ENCODE peak calls at places on chromosomes 2 and 18, in ten cellular contexts. W, F, I, O, M, A, Q, V, S and N are unnamed samples.

GRCh38 chr18:23828426-23828825 is 139.2 kb downstream of the LAMA3 start:
- DNase-seq in W (peak; percentile 67), F (peak; percentile 86), I (no peak), O (peak; percentile 8), M (peak; percentile 72), A (peak; percentile 93), Q (no peak), V (peak; percentile 80), S (peak; percentile 77), N (peak; percentile 88)

GRCh38 chr2:188788621-188789020 is 185.6 kb upstream of the COL3A1 start:
- DNase-seq in W (peak; percentile 57), F (no peak), I (no peak), O (no peak), M (peak; percentile 91), A (peak; percentile 69), Q (no peak), V (peak; percentile 91), S (peak; percentile 93), N (peak; percentile 76)

GRCh38 chr2:10960606-10961489 is 49.1 kb downstream of the KCNF1 start:
- DNase-seq in W (no peak), F (no peak), I (no peak), O (no peak), M (no peak), A (no peak), Q (no peak), V (no peak), S (no peak), N (no peak)

GRCh38 chr2:6353669-6354068 is 512.0 kb downstream of the CMPK2 start:
- DNase-seq in W (no peak), F (no peak), I (no peak), O (no peak), M (peak; percentile 14), A (no peak), Q (no peak), V (no peak), S (no peak), N (no peak)

GRCh38 chr18:58858591-58859468 is 5.8 kb upstream of the ZNF532 start:
- DNase-seq in W (no peak), F (no peak), I (no peak), O (no peak), M (no peak), A (no peak), Q (no peak), V (no peak), S (peak; percentile 62), N (no peak)

GRCh38 chr2:219002395-219003266 is 9.4 kb upstream of the CRYBA2 start:
- DNase-seq in W (peak; percentile 60), F (no peak), I (peak; percentile 90), O (peak; percentile 74), M (no peak), A (peak; percentile 40), Q (peak; percentile 66), V (no peak), S (peak; percentile 12), N (peak; percentile 74)

GRCh38 chr18:6161549-6161948 is 253.2 kb downstream of the L3MBTL4 start:
- DNase-seq in W (no peak), F (no peak), I (no peak), O (no peak), M (no peak), A (no peak), Q (no peak), V (no peak), S (no peak), N (no peak)

GRCh38 chr2:21427606-21428005 is 303.8 kb downstream of the TDRD15 start:
- DNase-seq in W (no peak), F (no peak), I (no peak), O (no peak), M (no peak), A (no peak), Q (no peak), V (no peak), S (no peak), N (no peak)

GRCh38 chr18:10225300-10225699 is 229.1 kb upstream of the APCDD1 start:
- DNase-seq in W (no peak), F (no peak), I (no peak), O (no peak), M (no peak), A (no peak), Q (no peak), V (no peak), S (no peak), N (no peak)

GRCh38 chr2:236604971-236605734 is 35.5 kb downstream of the ACKR3 start:
- DNase-seq in W (no peak), F (no peak), I (peak; percentile 16), O (no peak), M (no peak), A (no peak), Q (no peak), V (no peak), S (peak; percentile 23), N (no peak)

GRCh38 chr2:169739351-169739750 is 5.7 kb downstream of the KLHL23 start:
- DNase-seq in W (no peak), F (no peak), I (no peak), O (no peak), M (no peak), A (no peak), Q (no peak), V (no peak), S (no peak), N (no peak)

DNA sequence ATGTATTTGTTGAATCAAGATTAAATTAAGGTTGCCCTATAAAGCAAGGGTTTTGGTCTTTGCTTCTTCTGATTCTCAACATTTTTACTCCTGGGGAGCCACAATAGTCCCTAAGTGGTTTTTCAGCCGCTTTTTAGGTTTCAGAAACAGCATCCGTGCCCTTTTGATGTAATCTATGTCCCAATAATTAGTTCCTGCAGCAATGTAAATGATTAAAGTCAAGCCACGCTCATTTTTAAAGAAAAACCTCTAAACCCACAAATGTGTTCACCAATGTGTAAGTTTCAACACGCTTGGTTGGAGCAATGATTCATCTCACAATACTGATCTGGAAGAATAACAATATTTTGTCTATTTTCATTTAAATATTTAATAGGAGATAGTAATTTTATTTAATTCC is 5.6 kb downstream of the ARL4C start:
- DNase-seq in W (no peak), F (no peak), I (no peak), O (no peak), M (peak; percentile 46), A (peak; percentile 33), Q (no peak), V (no peak), S (peak; percentile 52), N (no peak)
- H3K4me3 ChIP-seq in W (no peak overlapping the region), F (no peak overlapping the region), I (peak overlapping the region; percentile 97), O (no peak overlapping the region), M (no peak overlapping the region), A (no peak overlapping the region), Q (no peak overlapping the region), V (no peak overlapping the region), S (no peak overlapping the region), N (no peak overlapping the region)

DNA sequence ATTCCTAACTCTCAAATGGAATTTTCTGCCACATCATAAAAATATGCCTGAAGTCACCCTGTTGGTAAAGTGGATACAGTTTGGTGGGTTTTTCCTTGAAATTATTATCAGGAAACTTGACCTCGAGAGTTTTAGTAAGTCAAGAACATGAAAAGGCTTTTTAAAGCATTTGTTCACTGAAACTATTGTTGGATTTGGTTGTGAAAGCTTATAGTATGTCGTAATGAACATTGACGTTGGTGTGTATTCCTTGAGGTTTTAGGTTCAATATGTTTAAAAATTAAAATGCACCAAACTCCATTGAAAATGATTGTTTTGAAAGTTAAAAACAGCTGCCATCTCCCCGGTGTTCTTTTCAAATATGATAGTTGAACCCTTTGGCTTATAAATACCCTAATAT is 30.8 kb downstream of the AOX1 start:
- DNase-seq in W (no peak), F (no peak), I (no peak), O (no peak), M (no peak), A (no peak), Q (no peak), V (no peak), S (no peak), N (no peak)
- TF ChIP-seq EZH2 in W (no peak), F (no peak), I (no peak), O (no peak), M (no peak), A (no peak), Q (no peak), V (no peak), S (no peak), N (no peak)

GRCh38 chr2:226136739-226137138 is 662.9 kb downstream of the IRS1 start:
- DNase-seq in W (no peak), F (no peak), I (no peak), O (no peak), M (no peak), A (peak; percentile 47), Q (no peak), V (no peak), S (peak; percentile 8), N (no peak)
- H3K4me3 ChIP-seq in W (no peak overlapping the region), F (no peak overlapping the region), I (no peak overlapping the region), O (no peak overlapping the region), M (no peak overlapping the region), A (no peak overlapping the region), Q (no peak overlapping the region), V (no peak overlapping the region), S (no peak overlapping the region), N (no peak overlapping the region)

GRCh38 chr2:25903216-25903776 is 25.0 kb upstream of the ASXL2 start:
- DNase-seq in W (no peak), F (no peak), I (no peak), O (no peak), M (no peak), A (no peak), Q (no peak), V (no peak), S (no peak), N (no peak)

GRCh38 chr2:25899404-25899925 is 21.2 kb upstream of the ASXL2 start:
- DNase-seq in W (no peak), F (no peak), I (no peak), O (no peak), M (no peak), A (no peak), Q (no peak), V (no peak), S (no peak), N (peak; percentile 28)

GRCh38 chr2:25905126-25905525 is 26.8 kb upstream of the ASXL2 start:
- DNase-seq in W (no peak), F (no peak), I (no peak), O (no peak), M (no peak), A (no peak), Q (no peak), V (no peak), S (no peak), N (no peak)
- TF ChIP-seq EZH2 in W (no peak), F (no peak), I (no peak), O (no peak), M (no peak), A (no peak), Q (no peak), V (no peak), S (no peak), N (no peak)

DNA sequence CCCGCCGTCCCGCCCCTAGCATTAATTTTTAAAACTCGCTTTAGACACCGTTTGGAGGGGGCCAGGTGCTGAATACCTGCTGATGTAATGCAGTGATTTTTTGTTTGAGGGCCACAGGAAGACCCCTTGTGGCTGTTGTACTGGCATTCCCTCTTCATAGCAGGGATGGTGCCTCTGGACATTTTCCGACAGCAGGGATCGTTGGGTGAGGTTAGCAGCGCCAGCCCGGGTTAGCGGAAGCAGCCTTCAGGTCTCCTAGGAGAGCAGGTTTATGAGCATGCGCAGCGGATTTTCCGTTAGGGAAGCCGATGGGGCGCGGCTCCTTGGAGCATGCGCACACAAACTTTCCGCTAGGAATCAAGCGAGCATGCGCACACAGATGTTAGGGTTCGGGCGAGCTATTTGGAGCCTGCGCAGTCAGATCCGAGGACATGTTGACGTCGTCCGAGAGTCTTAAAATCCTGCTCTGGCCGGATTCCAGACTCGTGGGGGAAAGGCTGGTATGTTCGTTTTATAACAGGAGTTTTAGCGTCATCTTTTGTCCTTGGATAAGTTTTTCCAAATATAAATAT is 17.2 kb upstream of the C2orf74 start:
- DNase-seq in W (no peak), F (peak; percentile 94), I (peak; percentile 99), O (no peak), M (peak; percentile 89), A (peak; percentile 95), Q (peak; percentile 98), V (peak; percentile 100), S (peak; percentile 93), N (peak; percentile 99)
- H3K4me3 ChIP-seq in W (no peak overlapping the region), F (peak overlapping the region; percentile 75), I (peak overlapping the region; percentile 55), O (no peak overlapping the region), M (peak overlapping the region; percentile 79), A (peak overlapping the region; percentile 90), Q (peak overlapping the region; percentile 94), V (peak overlapping the region; percentile 9), S (peak overlapping the region; percentile 93), N (peak overlapping the region; percentile 65)